ENCODE peak calls at places on chromosomes 7 and 10, in five cellular contexts. One of them, this sample, is unnamed. For H3K4me1, the result is how much of the 10 kb centered on the place peaks cover.

GRCh38 chr10:24415455-24416169 is 206.7 kb downstream of the KIAA1217 start:
- DNase-seq in stomach: peak
- DNase-seq in naive thymus-derived CD4-positive, alpha-beta T cell: no peak
- DNase-seq in neuronal stem cell: no peak
- DNase-seq in BE2C: peak
- DNase-seq in this sample: peak

GRCh38 chr7:43878867-43879266 is 9.6 kb upstream of the MRPS24 start:
- DNase-seq in stomach: no peak
- DNase-seq in naive thymus-derived CD4-positive, alpha-beta T cell: no peak
- DNase-seq in neuronal stem cell: no peak
- DNase-seq in BE2C: no peak
- DNase-seq in this sample: no peak

GRCh38 chr7:1540391-1541271 is 10.1 kb downstream of the MAFK start:
- DNase-seq in stomach: no peak
- DNase-seq in naive thymus-derived CD4-positive, alpha-beta T cell: no peak
- DNase-seq in neuronal stem cell: no peak
- DNase-seq in BE2C: peak
- DNase-seq in this sample: no peak

GRCh38 chr7:158043461-158044155 is 544.0 kb downstream of the PTPRN2 start:
- DNase-seq in stomach: peak
- DNase-seq in naive thymus-derived CD4-positive, alpha-beta T cell: no peak
- DNase-seq in neuronal stem cell: no peak
- DNase-seq in BE2C: no peak
- DNase-seq in this sample: no peak

GRCh38 chr7:38274493-38274892 is 1.1 kb upstream of the TARP start:
- DNase-seq in stomach: no peak
- DNase-seq in naive thymus-derived CD4-positive, alpha-beta T cell: no peak
- DNase-seq in neuronal stem cell: no peak
- DNase-seq in BE2C: no peak
- DNase-seq in this sample: no peak

GRCh38 chr10:75335983-75336382 is 65.6 kb downstream of the ZNF503 start:
- DNase-seq in stomach: no peak
- DNase-seq in naive thymus-derived CD4-positive, alpha-beta T cell: no peak
- DNase-seq in neuronal stem cell: no peak
- DNase-seq in BE2C: no peak
- DNase-seq in this sample: no peak

GRCh38 chr7:50793115-50793946 is 10.6 kb upstream of the GRB10 start:
- DNase-seq in stomach: peak
- DNase-seq in naive thymus-derived CD4-positive, alpha-beta T cell: peak
- DNase-seq in neuronal stem cell: peak
- DNase-seq in BE2C: no peak
- DNase-seq in this sample: peak

GRCh38 chr7:128217030-128217805 is 23.9 kb upstream of the LEP start:
- DNase-seq in stomach: no peak
- DNase-seq in naive thymus-derived CD4-positive, alpha-beta T cell: no peak
- DNase-seq in neuronal stem cell: no peak
- DNase-seq in BE2C: no peak
- DNase-seq in this sample: peak

GRCh38 chr10:78578929-78579328 is 489.8 kb upstream of the ZMIZ1 start:
- DNase-seq in stomach: no peak
- DNase-seq in naive thymus-derived CD4-positive, alpha-beta T cell: no peak
- DNase-seq in neuronal stem cell: no peak
- DNase-seq in BE2C: no peak
- DNase-seq in this sample: no peak

GRCh38 chr7:33701189-33701740 is 204.1 kb upstream of the BMPER start:
- DNase-seq in stomach: no peak
- DNase-seq in naive thymus-derived CD4-positive, alpha-beta T cell: no peak
- DNase-seq in neuronal stem cell: no peak
- DNase-seq in BE2C: no peak
- DNase-seq in this sample: no peak

GRCh38 chr10:119190353-119190752 is 11.7 kb upstream of the PRDX3 start:
- DNase-seq in stomach: no peak
- DNase-seq in naive thymus-derived CD4-positive, alpha-beta T cell: no peak
- DNase-seq in neuronal stem cell: no peak
- DNase-seq in BE2C: no peak
- DNase-seq in this sample: peak

GRCh38 chr7:8612584-8612983 is 179.2 kb downstream of the NXPH1 start:
- DNase-seq in stomach: no peak
- DNase-seq in naive thymus-derived CD4-positive, alpha-beta T cell: no peak
- DNase-seq in neuronal stem cell: no peak
- DNase-seq in BE2C: no peak
- DNase-seq in this sample: no peak

GRCh38 chr7:21086688-21087087 is 300.0 kb upstream of the SP8 start:
- DNase-seq in stomach: peak
- DNase-seq in naive thymus-derived CD4-positive, alpha-beta T cell: no peak
- DNase-seq in neuronal stem cell: no peak
- DNase-seq in BE2C: no peak
- DNase-seq in this sample: no peak

GRCh38 chr10:66982792-66983481 is 57.1 kb downstream of the LRRTM3 start:
- DNase-seq in stomach: no peak
- DNase-seq in naive thymus-derived CD4-positive, alpha-beta T cell: no peak
- DNase-seq in neuronal stem cell: no peak
- DNase-seq in BE2C: no peak
- DNase-seq in this sample: no peak

GRCh38 chr10:51657481-51657880 is 41.9 kb downstream of the CSTF2T start:
- DNase-seq in stomach: no peak
- DNase-seq in naive thymus-derived CD4-positive, alpha-beta T cell: no peak
- DNase-seq in neuronal stem cell: no peak
- DNase-seq in BE2C: no peak
- DNase-seq in this sample: no peak

GRCh38 chr10:58631715-58632114 is 119.0 kb downstream of the BICC1 start:
- DNase-seq in stomach: no peak
- DNase-seq in naive thymus-derived CD4-positive, alpha-beta T cell: no peak
- DNase-seq in neuronal stem cell: no peak
- DNase-seq in BE2C: no peak
- DNase-seq in this sample: no peak

GRCh38 chr10:86599041-86599440 is 55.3 kb upstream of the OPN4 start:
- DNase-seq in stomach: no peak
- DNase-seq in naive thymus-derived CD4-positive, alpha-beta T cell: no peak
- DNase-seq in neuronal stem cell: no peak
- DNase-seq in BE2C: no peak
- DNase-seq in this sample: no peak

GRCh38 chr7:34530211-34530610 is 127.8 kb upstream of the NPSR1 start:
- DNase-seq in stomach: no peak
- DNase-seq in naive thymus-derived CD4-positive, alpha-beta T cell: no peak
- DNase-seq in neuronal stem cell: no peak
- DNase-seq in BE2C: no peak
- DNase-seq in this sample: no peak

GRCh38 chr10:24262929-24263653 is 54.2 kb downstream of the KIAA1217 start:
- DNase-seq in stomach: no peak
- DNase-seq in naive thymus-derived CD4-positive, alpha-beta T cell: no peak
- DNase-seq in neuronal stem cell: no peak
- DNase-seq in BE2C: no peak
- DNase-seq in this sample: peak

GRCh38 chr10:120691623-120692022 is 159.5 kb upstream of the WDR11 start:
- DNase-seq in stomach: no peak
- DNase-seq in naive thymus-derived CD4-positive, alpha-beta T cell: no peak
- DNase-seq in neuronal stem cell: no peak
- DNase-seq in BE2C: no peak
- DNase-seq in this sample: no peak

GRCh38 chr7:124723012-124723411 is 42.6 kb downstream of the GPR37 start:
- DNase-seq in stomach: no peak
- DNase-seq in naive thymus-derived CD4-positive, alpha-beta T cell: no peak
- DNase-seq in neuronal stem cell: no peak
- DNase-seq in BE2C: no peak
- DNase-seq in this sample: no peak

GRCh38 chr10:7301039-7301768 is 109.6 kb downstream of the SFMBT2 start:
- DNase-seq in stomach: no peak
- DNase-seq in naive thymus-derived CD4-positive, alpha-beta T cell: no peak
- DNase-seq in neuronal stem cell: no peak
- DNase-seq in BE2C: peak
- DNase-seq in this sample: peak

GRCh38 chr7:52482076-52482475 is 553.4 kb upstream of the POM121L12 start:
- DNase-seq in stomach: no peak
- DNase-seq in naive thymus-derived CD4-positive, alpha-beta T cell: no peak
- DNase-seq in neuronal stem cell: no peak
- DNase-seq in BE2C: no peak
- DNase-seq in this sample: no peak

GRCh38 chr7:13651167-13651566 is 338.3 kb downstream of the ETV1 start:
- DNase-seq in stomach: no peak
- DNase-seq in naive thymus-derived CD4-positive, alpha-beta T cell: no peak
- DNase-seq in neuronal stem cell: no peak
- DNase-seq in BE2C: no peak
- DNase-seq in this sample: no peak

GRCh38 chr10:98382691-98383101 is 32.3 kb downstream of the PYROXD2 start:
- DNase-seq in stomach: no peak
- DNase-seq in naive thymus-derived CD4-positive, alpha-beta T cell: no peak
- DNase-seq in neuronal stem cell: no peak
- DNase-seq in BE2C: no peak
- DNase-seq in this sample: no peak

GRCh38 chr7:134083766-134084487 is 43.2 kb upstream of the LRGUK start:
- DNase-seq in stomach: no peak
- DNase-seq in naive thymus-derived CD4-positive, alpha-beta T cell: no peak
- DNase-seq in neuronal stem cell: no peak
- DNase-seq in BE2C: peak
- DNase-seq in this sample: no peak

GRCh38 chr10:129047001-129047400 is 420.0 kb upstream of the MGMT start:
- DNase-seq in stomach: no peak
- DNase-seq in naive thymus-derived CD4-positive, alpha-beta T cell: no peak
- DNase-seq in neuronal stem cell: no peak
- DNase-seq in BE2C: no peak
- DNase-seq in this sample: no peak
- H3K4me1 ChIP-seq in stomach: under half
- H3K4me1 ChIP-seq in naive thymus-derived CD4-positive, alpha-beta T cell: under half
- H3K4me1 ChIP-seq in neuronal stem cell: under half
- H3K4me1 ChIP-seq in BE2C: under half
- H3K4me1 ChIP-seq in this sample: under half

DNA sequence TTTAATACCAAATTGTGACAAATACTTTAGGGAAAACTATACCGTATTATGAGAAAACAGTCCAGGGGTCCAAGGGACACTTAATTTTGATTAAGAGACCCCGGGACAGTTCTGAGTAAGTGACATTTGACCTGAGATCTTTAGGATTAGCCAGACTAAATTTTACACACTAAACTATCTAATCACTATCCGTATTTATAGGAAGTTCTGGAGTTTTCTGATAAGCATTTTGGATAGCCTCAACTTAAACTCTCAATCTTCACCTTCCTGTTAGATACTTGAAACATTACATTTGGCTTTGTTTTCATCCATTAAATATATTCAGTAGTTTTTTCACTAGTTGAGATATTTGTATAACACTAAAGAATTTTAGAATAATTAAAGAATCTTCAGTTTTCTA is 5.4 kb downstream of the PIK3CG start:
- DNase-seq in stomach: no peak
- DNase-seq in naive thymus-derived CD4-positive, alpha-beta T cell: no peak
- DNase-seq in neuronal stem cell: no peak
- DNase-seq in BE2C: no peak
- DNase-seq in this sample: no peak
- H3K4me1 ChIP-seq in stomach: under half
- H3K4me1 ChIP-seq in naive thymus-derived CD4-positive, alpha-beta T cell: half or more
- H3K4me1 ChIP-seq in neuronal stem cell: under half
- H3K4me1 ChIP-seq in BE2C: under half
- H3K4me1 ChIP-seq in this sample: under half

GRCh38 chr7:70132802-70133201 is 534.5 kb downstream of the AUTS2 start:
- DNase-seq in stomach: no peak
- DNase-seq in naive thymus-derived CD4-positive, alpha-beta T cell: no peak
- DNase-seq in neuronal stem cell: no peak
- DNase-seq in BE2C: no peak
- DNase-seq in this sample: no peak
- H3K4me1 ChIP-seq in stomach: under half
- H3K4me1 ChIP-seq in naive thymus-derived CD4-positive, alpha-beta T cell: under half
- H3K4me1 ChIP-seq in neuronal stem cell: under half
- H3K4me1 ChIP-seq in BE2C: under half
- H3K4me1 ChIP-seq in this sample: under half

GRCh38 chr7:5678295-5679046 is 103.0 kb downstream of the RNF216 start:
- DNase-seq in stomach: no peak
- DNase-seq in naive thymus-derived CD4-positive, alpha-beta T cell: no peak
- DNase-seq in neuronal stem cell: no peak
- DNase-seq in BE2C: no peak
- DNase-seq in this sample: peak
- H3K4me1 ChIP-seq in stomach: half or more
- H3K4me1 ChIP-seq in naive thymus-derived CD4-positive, alpha-beta T cell: under half
- H3K4me1 ChIP-seq in neuronal stem cell: under half
- H3K4me1 ChIP-seq in BE2C: under half
- H3K4me1 ChIP-seq in this sample: under half